ENCODE peak calls at places on chromosomes 3 and 15, in four cellular contexts. One of them, this sample, is unnamed.

GRCh38 chr3:101453966-101454365 is 59.0 kb downstream of the SENP7 start:
- DNase-seq in activated CD4-positive, alpha-beta T cell treated with anti-CD3 and anti-CD28 coated beads, Interleukin-2, amount 50 U/mL, for 1 hour: no peak
- DNase-seq in fibroblast of lung: no peak
- DNase-seq in NAMALWA: no peak
- DNase-seq in this sample: no peak

GRCh38 chr15:92606126-92606835 is 49.3 kb downstream of the FAM174B start:
- DNase-seq in activated CD4-positive, alpha-beta T cell treated with anti-CD3 and anti-CD28 coated beads, Interleukin-2, amount 50 U/mL, for 1 hour: no peak
- DNase-seq in fibroblast of lung: no peak
- DNase-seq in NAMALWA: no peak
- DNase-seq in this sample: no peak

GRCh38 chr15:81133782-81134461 is at the start of gene CFAP161:
- DNase-seq in activated CD4-positive, alpha-beta T cell treated with anti-CD3 and anti-CD28 coated beads, Interleukin-2, amount 50 U/mL, for 1 hour: peak; percentile 11
- DNase-seq in fibroblast of lung: peak; percentile 69
- DNase-seq in NAMALWA: no peak
- DNase-seq in this sample: no peak

GRCh38 chr3:99862208-99862607 is 44.5 kb downstream of the CMSS1 start:
- DNase-seq in activated CD4-positive, alpha-beta T cell treated with anti-CD3 and anti-CD28 coated beads, Interleukin-2, amount 50 U/mL, for 1 hour: no peak
- DNase-seq in fibroblast of lung: peak; percentile 80
- DNase-seq in NAMALWA: no peak
- DNase-seq in this sample: no peak

GRCh38 chr15:57112178-57112577 is 193.7 kb downstream of the TCF12 start:
- DNase-seq in activated CD4-positive, alpha-beta T cell treated with anti-CD3 and anti-CD28 coated beads, Interleukin-2, amount 50 U/mL, for 1 hour: no peak
- DNase-seq in fibroblast of lung: peak; percentile 51
- DNase-seq in NAMALWA: no peak
- DNase-seq in this sample: no peak

GRCh38 chr15:62977952-62978811 is 64.4 kb upstream of the TPM1 start:
- DNase-seq in activated CD4-positive, alpha-beta T cell treated with anti-CD3 and anti-CD28 coated beads, Interleukin-2, amount 50 U/mL, for 1 hour: no peak
- DNase-seq in fibroblast of lung: peak; percentile 77
- DNase-seq in NAMALWA: no peak
- DNase-seq in this sample: no peak

GRCh38 chr3:194354315-194354714 is 3.2 kb upstream of the CPN2 start:
- DNase-seq in activated CD4-positive, alpha-beta T cell treated with anti-CD3 and anti-CD28 coated beads, Interleukin-2, amount 50 U/mL, for 1 hour: no peak
- DNase-seq in fibroblast of lung: no peak
- DNase-seq in NAMALWA: no peak
- DNase-seq in this sample: no peak

GRCh38 chr3:9213019-9213646 is 36.3 kb downstream of the SRGAP3 start:
- DNase-seq in activated CD4-positive, alpha-beta T cell treated with anti-CD3 and anti-CD28 coated beads, Interleukin-2, amount 50 U/mL, for 1 hour: no peak
- DNase-seq in fibroblast of lung: no peak
- DNase-seq in NAMALWA: no peak
- DNase-seq in this sample: no peak

GRCh38 chr3:100269410-100270217 is 8.8 kb downstream of the TBC1D23 start:
- DNase-seq in activated CD4-positive, alpha-beta T cell treated with anti-CD3 and anti-CD28 coated beads, Interleukin-2, amount 50 U/mL, for 1 hour: no peak
- DNase-seq in fibroblast of lung: peak; percentile 100
- DNase-seq in NAMALWA: no peak
- DNase-seq in this sample: no peak

GRCh38 chr3:179652467-179653105 is at the start of gene USP13:
- DNase-seq in activated CD4-positive, alpha-beta T cell treated with anti-CD3 and anti-CD28 coated beads, Interleukin-2, amount 50 U/mL, for 1 hour: peak; percentile 54
- DNase-seq in fibroblast of lung: peak; percentile 85
- DNase-seq in NAMALWA: peak; percentile 93
- DNase-seq in this sample: peak; percentile 80

GRCh38 chr15:67569668-67570067 is 27.2 kb downstream of the MAP2K5 start:
- DNase-seq in activated CD4-positive, alpha-beta T cell treated with anti-CD3 and anti-CD28 coated beads, Interleukin-2, amount 50 U/mL, for 1 hour: no peak
- DNase-seq in fibroblast of lung: no peak
- DNase-seq in NAMALWA: no peak
- DNase-seq in this sample: no peak

GRCh38 chr15:56758770-56759449 is 25.6 kb upstream of the ZNF280D start:
- DNase-seq in activated CD4-positive, alpha-beta T cell treated with anti-CD3 and anti-CD28 coated beads, Interleukin-2, amount 50 U/mL, for 1 hour: no peak
- DNase-seq in fibroblast of lung: peak; percentile 91
- DNase-seq in NAMALWA: no peak
- DNase-seq in this sample: no peak

GRCh38 chr3:11558918-11559815 is 84.5 kb downstream of the VGLL4 start:
- DNase-seq in activated CD4-positive, alpha-beta T cell treated with anti-CD3 and anti-CD28 coated beads, Interleukin-2, amount 50 U/mL, for 1 hour: no peak
- DNase-seq in fibroblast of lung: no peak
- DNase-seq in NAMALWA: no peak
- DNase-seq in this sample: no peak

GRCh38 chr3:181358555-181358954 is 353.2 kb upstream of the SOX2 start:
- DNase-seq in activated CD4-positive, alpha-beta T cell treated with anti-CD3 and anti-CD28 coated beads, Interleukin-2, amount 50 U/mL, for 1 hour: no peak
- DNase-seq in fibroblast of lung: peak; percentile 4
- DNase-seq in NAMALWA: no peak
- DNase-seq in this sample: no peak

GRCh38 chr15:68277131-68277604 is 377 bp upstream of the FEM1B start:
- DNase-seq in activated CD4-positive, alpha-beta T cell treated with anti-CD3 and anti-CD28 coated beads, Interleukin-2, amount 50 U/mL, for 1 hour: no peak
- DNase-seq in fibroblast of lung: peak; percentile 65
- DNase-seq in NAMALWA: no peak
- DNase-seq in this sample: no peak

GRCh38 chr3:129428020-129428381 is 435 bp downstream of the EFCAB12 start:
- DNase-seq in activated CD4-positive, alpha-beta T cell treated with anti-CD3 and anti-CD28 coated beads, Interleukin-2, amount 50 U/mL, for 1 hour: no peak
- DNase-seq in fibroblast of lung: no peak
- DNase-seq in NAMALWA: no peak
- DNase-seq in this sample: no peak

GRCh38 chr3:138593488-138594149 is 441 bp downstream of the CEP70 start:
- DNase-seq in activated CD4-positive, alpha-beta T cell treated with anti-CD3 and anti-CD28 coated beads, Interleukin-2, amount 50 U/mL, for 1 hour: no peak
- DNase-seq in fibroblast of lung: no peak
- DNase-seq in NAMALWA: no peak
- DNase-seq in this sample: no peak

GRCh38 chr15:37765809-37766208 is 168.6 kb upstream of the TMCO5A start:
- DNase-seq in activated CD4-positive, alpha-beta T cell treated with anti-CD3 and anti-CD28 coated beads, Interleukin-2, amount 50 U/mL, for 1 hour: no peak
- DNase-seq in fibroblast of lung: peak; percentile 5
- DNase-seq in NAMALWA: no peak
- DNase-seq in this sample: no peak

GRCh38 chr3:185207931-185208746 is 45.7 kb downstream of the EHHADH start:
- DNase-seq in activated CD4-positive, alpha-beta T cell treated with anti-CD3 and anti-CD28 coated beads, Interleukin-2, amount 50 U/mL, for 1 hour: no peak
- DNase-seq in fibroblast of lung: peak; percentile 91
- DNase-seq in NAMALWA: no peak
- DNase-seq in this sample: no peak

GRCh38 chr3:48692551-48692950 is 6.8 kb upstream of the NCKIPSD start:
- DNase-seq in activated CD4-positive, alpha-beta T cell treated with anti-CD3 and anti-CD28 coated beads, Interleukin-2, amount 50 U/mL, for 1 hour: no peak
- DNase-seq in fibroblast of lung: no peak
- DNase-seq in NAMALWA: no peak
- DNase-seq in this sample: no peak

GRCh38 chr3:186077466-186077865 is 31.4 kb downstream of the ETV5 start:
- DNase-seq in activated CD4-positive, alpha-beta T cell treated with anti-CD3 and anti-CD28 coated beads, Interleukin-2, amount 50 U/mL, for 1 hour: no peak
- DNase-seq in fibroblast of lung: no peak
- DNase-seq in NAMALWA: no peak
- DNase-seq in this sample: no peak

GRCh38 chr3:69986419-69986818 is 13.1 kb upstream of the SAMMSON start:
- DNase-seq in activated CD4-positive, alpha-beta T cell treated with anti-CD3 and anti-CD28 coated beads, Interleukin-2, amount 50 U/mL, for 1 hour: no peak
- DNase-seq in fibroblast of lung: no peak
- DNase-seq in NAMALWA: peak; percentile 9
- DNase-seq in this sample: no peak

GRCh38 chr3:36969540-36970432 is 23.1 kb downstream of the EPM2AIP1 start:
- DNase-seq in activated CD4-positive, alpha-beta T cell treated with anti-CD3 and anti-CD28 coated beads, Interleukin-2, amount 50 U/mL, for 1 hour: peak; percentile 23
- DNase-seq in fibroblast of lung: peak; percentile 73
- DNase-seq in NAMALWA: peak; percentile 73
- DNase-seq in this sample: no peak

This sample was measured in GOT3.